ENCODE peak calls at places on chromosomes 13 and 19, in six cellular contexts. J, Z, V, L, W and B are unnamed samples. For H3K36me3 and H3K4me1, the result is how much of the 10 kb centered on the place peaks cover.

GRCh38 chr13:98869408-98870090 is 108.3 kb downstream of the DOCK9 start:
- DNase-seq in W (peak), J (no peak), V (no peak), Z (peak), L (no peak), B (no peak)

GRCh38 chr13:87680298-87680697 is 9.1 kb downstream of the SLITRK5 start:
- DNase-seq in L (no peak), V (no peak), W (no peak), J (no peak), Z (no peak), B (no peak)

GRCh38 chr13:48412881-48413351 is at the start of gene LPAR6:
- DNase-seq in Z (no peak), J (no peak), V (no peak), L (peak), W (no peak), B (no peak)

GRCh38 chr19:39032164-39032918 is at the start of gene FBXO27:
- DNase-seq in J (no peak), W (no peak), V (no peak), Z (peak), L (no peak), B (no peak)

GRCh38 chr19:55611300-55611982 is 6.0 kb downstream of the ZNF865 start:
- DNase-seq in L (no peak), V (no peak), W (no peak), Z (no peak), J (no peak), B (no peak)

GRCh38 chr13:39779337-39780270 is 124.1 kb downstream of the COG6 start:
- DNase-seq in V (peak), Z (no peak), W (no peak), L (peak), J (no peak), B (no peak)

GRCh38 chr19:10289167-10289835 is 451 bp upstream of the ICAM5 start:
- DNase-seq in Z (no peak), L (no peak), V (peak), W (peak), J (no peak), B (no peak)

GRCh38 chr13:103250071-103250470 is 183.9 kb upstream of the SLC10A2 start:
- DNase-seq in J (no peak), Z (no peak), W (no peak), V (no peak), L (no peak), B (no peak)

GRCh38 chr19:47094557-47095517 is 18.7 kb downstream of the ZC3H4 start:
- DNase-seq in V (no peak), Z (peak), W (peak), J (no peak), L (peak), B (no peak)

GRCh38 chr19:3645067-3645396 is 18.4 kb upstream of the CACTIN start:
- DNase-seq in V (no peak), Z (no peak), W (no peak), L (no peak), J (no peak), B (no peak)

GRCh38 chr19:48962029-48962848 is 2.9 kb upstream of the FTL start:
- DNase-seq in J (peak), W (peak), V (no peak), Z (peak), L (no peak), B (no peak)

GRCh38 chr13:75365724-75366173 is 116.2 kb downstream of the TBC1D4 start:
- DNase-seq in V (no peak), W (no peak), J (no peak), Z (no peak), L (no peak), B (no peak)

GRCh38 chr13:84925443-84925842 is 873.8 kb downstream of the SLITRK6 start:
- DNase-seq in L (no peak), W (no peak), V (no peak), J (no peak), Z (no peak), B (no peak)

DNA sequence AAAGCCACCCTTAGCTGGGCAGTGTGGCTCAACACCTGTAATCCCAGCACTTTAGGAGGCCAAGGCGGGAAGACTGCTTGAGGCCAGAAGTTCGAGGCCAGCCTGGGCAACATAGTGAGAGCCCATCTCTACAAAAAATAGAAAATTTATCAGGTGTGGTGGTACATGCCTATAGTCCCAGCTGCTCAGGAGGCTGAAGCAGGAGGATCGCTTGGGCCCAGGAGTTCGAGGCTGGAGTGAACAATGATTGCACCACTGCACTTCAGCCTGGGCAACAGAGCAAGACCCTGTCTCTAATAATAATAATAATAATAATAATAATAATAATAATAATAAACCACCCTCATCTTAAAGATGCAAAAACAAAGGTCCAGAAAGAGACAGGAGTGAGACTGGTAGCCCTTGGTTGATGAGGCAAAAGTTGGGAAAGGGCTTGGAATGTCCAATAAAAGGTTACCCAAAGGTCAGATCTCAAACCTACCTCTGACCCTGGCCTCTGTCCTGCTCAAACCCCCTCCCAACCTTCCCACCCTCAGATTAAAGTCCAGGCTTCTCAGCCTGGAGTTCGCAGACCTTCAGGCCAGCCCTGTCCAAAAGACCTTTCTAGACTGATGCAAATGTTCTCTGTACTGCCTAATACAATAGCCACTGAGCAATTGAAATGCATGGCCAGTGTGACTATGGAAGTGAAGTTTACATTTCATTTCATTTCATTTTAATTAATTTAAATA is 9.1 kb downstream of the ZNF575 start:
- DNase-seq in W (no peak), Z (no peak), L (no peak), V (no peak), J (no peak), B (no peak)
- H3K36me3 ChIP-seq in W (half or more), Z (under half), L (half or more), V (half or more), J (under half), B (half or more)

DNA sequence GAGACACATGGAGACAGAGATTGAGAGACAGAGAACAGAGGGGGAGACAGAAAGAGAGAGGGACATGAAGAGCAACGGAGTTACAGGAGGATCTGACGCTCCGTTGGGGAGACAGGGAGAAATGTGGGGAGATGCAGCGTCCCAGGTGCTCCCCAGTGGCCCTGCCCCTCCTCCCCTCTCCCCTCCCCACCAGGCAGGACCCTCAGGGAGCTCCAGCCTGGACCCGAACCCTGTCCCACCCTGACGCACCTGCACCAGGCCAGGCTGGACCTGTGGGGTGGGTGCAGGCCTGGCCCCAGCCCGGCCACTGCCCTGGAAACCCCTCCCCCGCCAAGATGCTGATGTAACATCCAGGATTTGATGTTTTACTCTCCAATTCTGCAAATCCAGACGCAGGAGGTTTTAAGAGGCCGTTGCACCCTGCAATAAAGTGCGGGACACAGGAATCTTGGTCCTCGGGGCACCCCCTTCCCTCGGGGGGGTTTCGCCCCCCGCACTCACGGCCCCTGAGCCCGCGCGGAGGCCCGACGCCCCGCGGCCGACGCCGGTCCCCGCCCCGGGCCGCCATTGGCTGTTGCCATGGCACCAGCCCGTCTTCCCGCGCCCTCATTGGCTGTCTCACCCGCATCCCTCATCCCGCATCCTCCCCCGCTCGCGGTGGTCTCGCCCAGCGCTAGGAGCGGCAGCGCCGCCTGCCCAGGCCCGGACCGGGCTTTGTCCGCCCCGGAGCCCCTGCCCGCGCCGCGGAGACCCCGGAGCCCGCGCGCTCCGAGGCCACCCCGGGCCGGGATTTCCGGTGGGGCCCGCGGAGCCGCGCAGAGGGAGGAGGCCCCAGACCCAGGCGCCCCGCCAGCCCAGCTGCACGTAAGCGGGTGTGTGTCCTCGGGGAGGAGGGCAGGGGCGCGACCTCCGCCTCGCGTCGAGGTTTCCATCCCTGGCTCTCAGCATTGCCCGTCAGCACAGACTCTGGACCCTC is at the start of gene APC2:
- DNase-seq in Z (no peak), V (no peak), L (peak), J (no peak), W (no peak), B (no peak)
- H3K4me1 ChIP-seq in Z (under half), V (under half), L (under half), J (under half), W (under half), B (half or more)

DNA sequence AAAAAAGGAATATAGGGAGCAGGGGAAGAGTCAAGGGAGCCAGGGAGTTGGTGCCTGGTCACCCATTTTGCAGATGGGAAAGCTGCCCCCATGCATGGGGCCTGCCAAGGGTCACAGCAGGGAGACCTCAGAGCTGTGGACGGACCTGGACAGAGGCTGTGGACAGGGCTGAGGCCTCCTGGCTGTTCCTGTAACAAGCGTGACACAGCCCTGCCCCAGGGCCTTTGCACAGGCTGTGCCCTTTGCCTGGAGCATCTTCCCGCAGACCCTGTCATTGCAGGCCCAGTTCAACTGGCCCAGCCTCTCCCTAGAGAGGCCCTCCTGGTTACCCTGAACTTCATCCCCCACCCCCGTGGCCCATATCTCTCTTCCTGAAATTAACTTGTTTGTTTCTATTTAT is 6.4 kb downstream of the TNFAIP8L1 start:
- DNase-seq in J (no peak), W (no peak), V (no peak), Z (no peak), L (no peak), B (no peak)
- H3K36me3 ChIP-seq in J (under half), W (under half), V (under half), Z (under half), L (under half), B (under half)

DNA sequence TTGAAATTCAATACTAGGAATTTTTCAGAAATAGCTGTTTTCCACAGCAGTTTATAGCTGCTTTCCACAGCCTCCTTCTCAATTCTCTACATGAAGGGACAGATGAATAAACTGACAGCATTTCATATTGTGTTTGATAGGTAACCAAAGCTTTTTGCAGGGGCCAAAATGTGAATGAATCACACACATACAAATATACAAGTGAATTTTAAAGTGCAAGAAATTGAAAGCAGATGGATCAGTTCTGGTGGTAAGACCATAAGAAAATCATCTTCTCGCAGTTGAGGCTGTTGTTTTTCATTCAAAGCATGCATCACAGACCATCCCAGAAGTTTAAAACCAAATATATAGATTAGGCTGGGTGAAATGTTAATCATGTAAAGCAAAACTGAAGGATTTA is 1569.4 kb downstream of the PCDH9 start:
- DNase-seq in Z (no peak), W (no peak), J (no peak), L (no peak), V (no peak), B (no peak)
- H3K4me1 ChIP-seq in Z (under half), W (under half), J (under half), L (under half), V (under half), B (under half)

DNA sequence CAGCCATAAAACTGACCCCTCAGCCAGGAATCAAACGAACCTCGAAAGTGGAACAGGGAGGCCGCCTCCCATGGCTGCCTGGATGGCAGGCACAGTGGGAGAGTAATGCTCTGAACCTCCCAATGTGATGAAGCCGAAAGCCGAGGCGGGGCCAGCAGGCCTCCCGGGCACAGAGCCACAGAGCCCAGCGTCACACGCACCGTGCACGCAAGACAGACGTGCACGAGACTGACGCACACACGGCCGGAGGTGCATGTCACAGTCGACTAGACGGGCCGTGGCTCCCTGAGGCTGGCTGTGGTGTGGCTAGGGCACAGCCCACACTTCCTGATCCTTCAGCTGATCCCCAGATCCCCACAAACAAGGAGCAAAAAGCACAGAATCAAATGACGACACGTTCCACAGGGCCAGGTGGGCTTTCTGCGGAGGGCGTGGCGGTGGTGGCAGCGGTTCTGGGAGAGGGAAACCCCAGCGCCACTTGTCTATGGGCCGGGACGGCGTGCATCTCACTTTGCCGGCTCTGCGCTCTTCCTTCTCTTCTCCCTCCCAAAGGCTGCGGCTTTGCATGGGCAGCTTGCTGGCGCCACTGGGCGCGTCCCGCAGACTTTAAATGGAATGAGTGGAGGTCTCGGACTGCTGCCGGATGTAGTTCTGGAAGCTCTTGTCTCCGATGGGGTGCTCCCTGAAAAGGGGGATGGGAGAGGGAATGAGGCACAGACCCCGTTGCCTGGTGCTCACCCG is 5.0 kb upstream of the C13orf46 start:
- DNase-seq in J (peak), L (no peak), Z (no peak), V (no peak), W (peak), B (no peak)
- H3K36me3 ChIP-seq in J (under half), L (half or more), Z (under half), V (half or more), W (half or more), B (under half)

GRCh38 chr19:12789098-12789903 is 2.0 kb upstream of the JUNB start:
- DNase-seq in J (peak), V (no peak), W (no peak), L (no peak), Z (no peak), B (no peak)
- H3K4me1 ChIP-seq in J (under half), V (under half), W (half or more), L (half or more), Z (half or more), B (half or more)

DNA sequence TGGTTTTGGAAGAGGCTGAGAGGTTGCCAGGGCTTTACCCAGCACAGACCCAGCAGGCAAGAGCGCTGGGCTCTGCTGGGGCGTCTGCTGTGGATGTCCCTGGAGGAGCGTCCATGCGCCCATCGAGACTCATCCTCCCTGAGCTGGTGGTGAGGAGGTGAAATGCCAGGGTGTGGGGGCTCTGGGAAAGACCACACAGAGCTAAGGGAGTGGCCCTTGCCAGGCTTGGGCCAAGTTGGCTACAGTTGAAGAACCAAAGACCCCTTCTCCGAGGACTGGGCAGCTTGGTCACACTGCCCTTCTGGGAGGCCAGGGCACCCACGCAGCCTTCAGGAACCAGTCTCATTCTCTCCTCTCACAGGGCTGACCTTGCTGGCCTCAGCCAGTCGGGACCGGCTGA is 24.6 kb upstream of the OVOL3 start:
- DNase-seq in Z (no peak), V (no peak), L (no peak), J (no peak), W (no peak), B (no peak)
- H3K36me3 ChIP-seq in Z (under half), V (under half), L (half or more), J (under half), W (under half), B (under half)

DNA sequence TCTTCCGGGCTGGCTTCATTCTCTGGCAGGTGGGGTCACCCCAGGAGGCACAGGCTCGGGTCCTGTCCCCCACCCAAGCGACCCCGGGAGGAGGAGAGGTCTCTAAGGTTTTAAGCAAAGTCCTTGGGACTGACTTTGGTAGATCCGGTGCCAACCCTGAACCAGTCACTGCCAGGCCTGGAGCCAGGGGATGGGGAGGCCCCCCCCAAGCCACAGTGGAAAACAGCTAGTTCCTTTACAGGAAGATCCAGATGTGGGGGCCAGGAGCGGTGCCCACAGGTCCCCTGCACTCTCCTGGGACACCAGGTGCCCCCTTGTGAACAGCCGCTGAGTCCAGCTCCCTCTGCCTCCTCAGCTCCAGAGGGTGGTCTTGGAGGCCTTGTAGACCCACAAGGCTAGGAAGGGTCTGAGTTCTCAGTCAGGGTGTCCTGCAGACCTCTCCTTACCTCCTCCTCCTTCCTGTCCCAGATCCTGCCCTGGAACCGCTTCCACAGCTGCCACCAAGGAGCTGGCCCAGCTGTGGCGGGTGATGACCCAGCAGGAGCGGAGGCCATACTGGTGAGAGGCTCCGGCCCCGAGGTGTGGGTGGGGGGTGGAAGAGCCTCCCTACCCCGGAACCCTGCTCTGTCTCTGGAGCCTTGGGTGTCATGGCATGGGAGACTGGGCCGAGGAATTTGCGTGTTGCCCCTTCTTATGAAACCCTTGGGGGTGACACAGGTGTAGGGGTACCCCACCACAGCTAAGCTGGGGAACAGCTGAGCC is 6.0 kb downstream of the SIX5 start:
- DNase-seq in W (no peak), J (no peak), L (no peak), V (no peak), Z (no peak), B (no peak)
- H3K4me1 ChIP-seq in W (under half), J (under half), L (under half), V (under half), Z (under half), B (under half)